ENCODE peak calls at places on chromosomes 2 and 18, in five cellular contexts. One of them, this sample, is unnamed.

GRCh38 chr2:65564299-65564698 is 131.9 kb upstream of the SPRED2 start:
- DNase-seq in breast epithelium: no peak
- DNase-seq in PC-3: no peak
- DNase-seq in coronary artery: no peak
- DNase-seq in psoas muscle: no peak
- DNase-seq in this sample: no peak

GRCh38 chr2:62785216-62785615 is 79.7 kb downstream of the EHBP1 start:
- DNase-seq in psoas muscle: no peak
- DNase-seq in coronary artery: no peak
- DNase-seq in breast epithelium: no peak
- DNase-seq in PC-3: peak
- DNase-seq in this sample: peak

GRCh38 chr18:36308711-36309435 is 11.4 kb downstream of the FHOD3 start:
- DNase-seq in coronary artery: no peak
- DNase-seq in breast epithelium: no peak
- DNase-seq in PC-3: no peak
- DNase-seq in psoas muscle: no peak
- DNase-seq in this sample: no peak

GRCh38 chr2:55887906-55888625 is 35.5 kb downstream of the EFEMP1 start:
- DNase-seq in PC-3: peak
- DNase-seq in psoas muscle: no peak
- DNase-seq in coronary artery: no peak
- DNase-seq in breast epithelium: no peak
- DNase-seq in this sample: peak

GRCh38 chr2:95332036-95332435 is 34.9 kb downstream of the KCNIP3 start:
- DNase-seq in psoas muscle: peak
- DNase-seq in coronary artery: no peak
- DNase-seq in breast epithelium: no peak
- DNase-seq in PC-3: no peak
- DNase-seq in this sample: no peak

GRCh38 chr2:54634564-54635511 is 88.6 kb upstream of the EML6 start:
- DNase-seq in psoas muscle: peak
- DNase-seq in PC-3: no peak
- DNase-seq in breast epithelium: no peak
- DNase-seq in coronary artery: no peak
- DNase-seq in this sample: peak

GRCh38 chr2:174176898-174177297 is 71.4 kb downstream of the OLA1 start:
- DNase-seq in coronary artery: no peak
- DNase-seq in PC-3: peak
- DNase-seq in breast epithelium: no peak
- DNase-seq in psoas muscle: no peak
- DNase-seq in this sample: peak

GRCh38 chr18:13610517-13610916 is 115.8 kb downstream of the FAM210A start:
- DNase-seq in PC-3: no peak
- DNase-seq in breast epithelium: no peak
- DNase-seq in psoas muscle: no peak
- DNase-seq in coronary artery: no peak
- DNase-seq in this sample: no peak

GRCh38 chr18:9721893-9722515 is 13.9 kb downstream of the RAB31 start:
- DNase-seq in psoas muscle: no peak
- DNase-seq in coronary artery: peak
- DNase-seq in PC-3: no peak
- DNase-seq in breast epithelium: no peak
- DNase-seq in this sample: no peak

GRCh38 chr2:71263386-71263785 is 36.5 kb upstream of the PAIP2B start:
- DNase-seq in psoas muscle: no peak
- DNase-seq in PC-3: no peak
- DNase-seq in coronary artery: no peak
- DNase-seq in breast epithelium: no peak
- DNase-seq in this sample: no peak

GRCh38 chr18:55778731-55779460 is 190.9 kb upstream of the TCF4 start:
- DNase-seq in PC-3: no peak
- DNase-seq in psoas muscle: no peak
- DNase-seq in breast epithelium: no peak
- DNase-seq in coronary artery: no peak
- DNase-seq in this sample: no peak

GRCh38 chr18:55779461-55779710 is 191.4 kb upstream of the TCF4 start:
- DNase-seq in coronary artery: no peak
- DNase-seq in breast epithelium: no peak
- DNase-seq in PC-3: no peak
- DNase-seq in psoas muscle: peak
- DNase-seq in this sample: no peak

GRCh38 chr18:55780591-55781071 is 192.6 kb upstream of the TCF4 start:
- DNase-seq in psoas muscle: no peak
- DNase-seq in breast epithelium: no peak
- DNase-seq in PC-3: no peak
- DNase-seq in coronary artery: no peak
- DNase-seq in this sample: peak

GRCh38 chr18:55781481-55781957 is 193.5 kb upstream of the TCF4 start:
- DNase-seq in coronary artery: no peak
- DNase-seq in PC-3: peak
- DNase-seq in psoas muscle: peak
- DNase-seq in breast epithelium: no peak
- DNase-seq in this sample: peak

GRCh38 chr18:55779711-55780590 is 192.0 kb upstream of the TCF4 start:
- DNase-seq in coronary artery: no peak
- DNase-seq in breast epithelium: peak
- DNase-seq in psoas muscle: peak
- DNase-seq in PC-3: no peak
- DNase-seq in this sample: no peak
- H3K27ac ChIP-seq in coronary artery: no peak
- H3K27ac ChIP-seq in breast epithelium: peak
- H3K27ac ChIP-seq in psoas muscle: peak
- H3K27ac ChIP-seq in PC-3: no peak
- H3K27ac ChIP-seq in this sample: peak

DNA sequence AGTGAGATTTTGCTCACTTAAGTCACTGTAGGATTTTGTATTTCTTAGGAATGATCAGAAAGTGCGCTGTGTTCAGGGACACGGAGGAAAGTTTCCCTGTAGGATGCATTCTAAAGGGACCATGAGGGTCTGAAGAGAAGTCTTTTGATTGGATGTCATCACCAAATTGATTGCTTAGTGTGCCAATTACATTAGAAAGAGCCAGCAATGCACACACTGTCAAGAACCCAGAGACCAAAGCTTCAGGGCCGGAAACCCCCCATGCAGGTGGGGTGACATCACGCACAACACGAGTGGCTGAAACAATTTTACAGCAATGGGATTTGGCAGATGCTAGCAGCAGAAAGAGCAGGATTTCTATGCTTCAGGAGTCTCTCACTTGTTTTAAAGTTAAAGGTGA is 242.4 kb downstream of the NAPG start:
- DNase-seq in breast epithelium: no peak
- DNase-seq in psoas muscle: no peak
- DNase-seq in PC-3: no peak
- DNase-seq in coronary artery: no peak
- DNase-seq in this sample: no peak
- H3K27ac ChIP-seq in breast epithelium: no peak
- H3K27ac ChIP-seq in psoas muscle: no peak
- H3K27ac ChIP-seq in PC-3: no peak
- H3K27ac ChIP-seq in coronary artery: no peak
- H3K27ac ChIP-seq in this sample: no peak

GRCh38 chr2:26241928-26242436 is 2.5 kb downstream of the HADHA start:
- DNase-seq in coronary artery: no peak
- DNase-seq in psoas muscle: no peak
- DNase-seq in breast epithelium: no peak
- DNase-seq in PC-3: no peak
- DNase-seq in this sample: no peak
- H3K27ac ChIP-seq in coronary artery: no peak
- H3K27ac ChIP-seq in psoas muscle: peak
- H3K27ac ChIP-seq in breast epithelium: no peak
- H3K27ac ChIP-seq in PC-3: no peak
- H3K27ac ChIP-seq in this sample: no peak

GRCh38 chr2:2845796-2846315 is 514.8 kb upstream of the MYT1L start:
- DNase-seq in psoas muscle: no peak
- DNase-seq in coronary artery: no peak
- DNase-seq in PC-3: no peak
- DNase-seq in breast epithelium: no peak
- DNase-seq in this sample: no peak
- H3K27ac ChIP-seq in psoas muscle: peak
- H3K27ac ChIP-seq in coronary artery: no peak
- H3K27ac ChIP-seq in PC-3: no peak
- H3K27ac ChIP-seq in breast epithelium: no peak
- H3K27ac ChIP-seq in this sample: no peak

DNA sequence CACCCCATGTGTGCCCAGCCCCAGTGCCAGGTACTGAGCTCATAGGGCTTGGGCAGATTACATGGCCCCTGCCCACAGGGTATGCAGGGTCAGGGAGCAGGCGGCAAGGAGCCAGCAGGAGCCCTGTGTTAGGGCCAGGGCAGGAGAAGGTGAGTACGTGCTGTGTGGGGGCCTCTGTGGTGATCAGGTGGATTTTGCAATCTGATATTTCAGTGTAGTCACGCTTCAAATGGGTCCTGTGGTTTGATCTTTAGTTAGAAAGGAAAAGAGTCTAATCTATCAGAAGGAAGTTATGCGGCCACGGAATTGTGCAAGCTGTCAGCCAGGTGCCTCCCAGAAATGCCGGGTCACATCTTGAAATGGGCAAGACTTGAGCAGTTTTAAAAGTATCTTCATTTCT is 13.9 kb downstream of the UBE2F start:
- DNase-seq in coronary artery: no peak
- DNase-seq in psoas muscle: no peak
- DNase-seq in PC-3: no peak
- DNase-seq in breast epithelium: no peak
- DNase-seq in this sample: peak
- H3K27ac ChIP-seq in coronary artery: no peak
- H3K27ac ChIP-seq in psoas muscle: no peak
- H3K27ac ChIP-seq in PC-3: no peak
- H3K27ac ChIP-seq in breast epithelium: no peak
- H3K27ac ChIP-seq in this sample: no peak

GRCh38 chr2:172280820-172281454 is 146.4 kb upstream of the ITGA6 start:
- DNase-seq in coronary artery: no peak
- DNase-seq in psoas muscle: no peak
- DNase-seq in PC-3: no peak
- DNase-seq in breast epithelium: no peak
- DNase-seq in this sample: no peak

GRCh38 chr2:172283476-172283875 is 143.9 kb upstream of the ITGA6 start:
- DNase-seq in breast epithelium: no peak
- DNase-seq in PC-3: no peak
- DNase-seq in psoas muscle: no peak
- DNase-seq in coronary artery: no peak
- DNase-seq in this sample: peak

GRCh38 chr2:172279843-172280242 is 147.5 kb upstream of the ITGA6 start:
- DNase-seq in breast epithelium: no peak
- DNase-seq in PC-3: peak
- DNase-seq in psoas muscle: no peak
- DNase-seq in coronary artery: no peak
- DNase-seq in this sample: no peak

GRCh38 chr2:172282944-172283343 is 144.4 kb upstream of the ITGA6 start:
- DNase-seq in PC-3: peak
- DNase-seq in breast epithelium: no peak
- DNase-seq in psoas muscle: no peak
- DNase-seq in coronary artery: no peak
- DNase-seq in this sample: peak

GRCh38 chr2:172281648-172282576 is 145.5 kb upstream of the ITGA6 start:
- DNase-seq in PC-3: peak
- DNase-seq in coronary artery: no peak
- DNase-seq in psoas muscle: no peak
- DNase-seq in breast epithelium: no peak
- DNase-seq in this sample: peak
- H3K27ac ChIP-seq in PC-3: peak
- H3K27ac ChIP-seq in coronary artery: no peak
- H3K27ac ChIP-seq in psoas muscle: no peak
- H3K27ac ChIP-seq in breast epithelium: no peak
- H3K27ac ChIP-seq in this sample: peak

DNA sequence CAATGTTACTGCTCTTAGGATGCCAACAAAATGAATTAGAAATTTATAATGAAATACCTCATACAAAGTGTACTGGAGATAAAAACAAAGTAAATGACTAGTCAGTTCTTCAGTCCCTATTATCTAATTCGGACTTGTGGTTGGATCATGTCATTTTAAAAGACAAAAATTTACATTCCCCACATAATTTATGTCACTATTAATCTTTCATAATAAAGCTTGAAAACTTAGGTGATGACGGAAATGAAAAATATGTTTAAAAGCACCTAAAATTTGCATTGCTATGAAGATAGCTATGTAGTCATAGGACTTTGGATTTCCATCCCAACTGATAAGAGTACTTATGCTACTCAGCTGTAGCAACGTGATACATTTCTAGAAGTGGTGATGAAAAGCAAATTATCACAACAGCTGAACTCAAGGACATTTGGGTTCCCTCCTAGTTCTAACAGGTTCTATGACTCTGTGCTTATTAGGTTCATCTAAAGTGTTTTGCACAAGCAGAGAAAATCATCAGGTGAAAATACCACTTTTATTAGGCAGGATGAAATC is 58.4 kb downstream of the LRPPRC start:
- DNase-seq in PC-3: no peak
- DNase-seq in psoas muscle: no peak
- DNase-seq in breast epithelium: no peak
- DNase-seq in coronary artery: no peak
- DNase-seq in this sample: peak
- H3K27ac ChIP-seq in PC-3: no peak
- H3K27ac ChIP-seq in psoas muscle: no peak
- H3K27ac ChIP-seq in breast epithelium: no peak
- H3K27ac ChIP-seq in coronary artery: no peak
- H3K27ac ChIP-seq in this sample: no peak

GRCh38 chr2:29446852-29447251 is 331.6 kb downstream of the CLIP4 start:
- DNase-seq in PC-3: no peak
- DNase-seq in psoas muscle: no peak
- DNase-seq in breast epithelium: no peak
- DNase-seq in coronary artery: no peak
- DNase-seq in this sample: no peak

GRCh38 chr2:29444150-29444549 is 328.9 kb downstream of the CLIP4 start:
- DNase-seq in coronary artery: no peak
- DNase-seq in breast epithelium: no peak
- DNase-seq in psoas muscle: no peak
- DNase-seq in PC-3: peak
- DNase-seq in this sample: no peak

GRCh38 chr2:29443086-29443485 is 327.9 kb downstream of the CLIP4 start:
- DNase-seq in psoas muscle: no peak
- DNase-seq in PC-3: no peak
- DNase-seq in breast epithelium: no peak
- DNase-seq in coronary artery: no peak
- DNase-seq in this sample: no peak

GRCh38 chr2:29440921-29441623 is 325.9 kb downstream of the CLIP4 start:
- DNase-seq in breast epithelium: no peak
- DNase-seq in coronary artery: no peak
- DNase-seq in PC-3: no peak
- DNase-seq in psoas muscle: no peak
- DNase-seq in this sample: no peak

DNA sequence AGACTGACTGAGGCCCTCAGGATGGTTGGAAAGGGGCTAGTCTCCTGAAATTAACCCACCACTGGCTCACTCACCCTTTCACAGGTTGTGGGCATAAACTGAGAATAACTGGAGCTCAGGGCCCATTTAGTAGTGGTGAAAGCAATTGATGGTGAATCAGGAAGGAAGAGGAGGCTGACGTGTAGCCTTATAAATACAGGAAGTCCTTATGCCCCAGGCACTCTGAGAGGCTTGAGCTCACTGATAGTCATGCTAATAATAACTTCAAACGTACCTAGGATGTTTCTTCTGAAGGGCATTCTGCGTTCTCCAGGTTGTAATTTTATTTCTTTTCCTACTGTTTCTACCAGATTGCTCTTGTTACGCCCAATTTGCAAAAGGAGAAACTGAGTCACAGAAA is 328.4 kb downstream of the CLIP4 start:
- DNase-seq in PC-3: peak
- DNase-seq in breast epithelium: no peak
- DNase-seq in psoas muscle: no peak
- DNase-seq in coronary artery: no peak
- DNase-seq in this sample: no peak
- H3K27ac ChIP-seq in PC-3: peak
- H3K27ac ChIP-seq in breast epithelium: no peak
- H3K27ac ChIP-seq in psoas muscle: no peak
- H3K27ac ChIP-seq in coronary artery: no peak
- H3K27ac ChIP-seq in this sample: no peak